ENCODE peak calls at places on chromosomes 4 and X, in five cellular contexts. B is germinal center; P is RPMI8226; Y is GM04504; T is natural killer cell treated with Interleukin-12 subunit alpha and Interleukin-12 subunit beta and Interleukin-15 and Interleukin-18, amount 100 ng/mL, for 72 hours. R is an unnamed sample.

GRCh38 chrX:122219226-122219625 is 964.9 kb upstream of the GRIA3 start:
- DNase-seq in B (no peak), T (no peak), P (no peak), Y (no peak), R (no peak)

GRCh38 chr4:186859420-186859819 is 135.8 kb upstream of the FAT1 start:
- DNase-seq in T (no peak), Y (no peak), B (no peak), P (no peak), R (no peak)

GRCh38 chr4:87100093-87100634 is 120.3 kb downstream of the KLHL8 start:
- DNase-seq in Y (no peak), T (no peak), B (no peak), P (no peak), R (no peak)

GRCh38 chrX:111168314-111168713 is 72.3 kb downstream of the PAK3 start:
- DNase-seq in Y (no peak), P (no peak), B (no peak), T (no peak), R (no peak)

GRCh38 chr4:53507671-53508286 is 83.5 kb downstream of the LNX1 start:
- DNase-seq in B (no peak), P (peak), Y (no peak), T (no peak), R (no peak)

GRCh38 chrX:82127228-82128123 is 925.6 kb downstream of the SH3BGRL start:
- DNase-seq in B (no peak), P (peak), T (no peak), Y (no peak), R (no peak)

GRCh38 chr4:169315530-169316306 is 45.0 kb upstream of the SH3RF1 start:
- DNase-seq in Y (no peak), P (no peak), B (no peak), T (no peak), R (peak)

GRCh38 chr4:182276214-182277109 is 33.3 kb downstream of the TENM3 start:
- DNase-seq in B (no peak), Y (no peak), P (no peak), T (no peak), R (no peak)

GRCh38 chr4:80740375-80740774 is 290.1 kb upstream of the BMP3 start:
- DNase-seq in Y (no peak), B (no peak), T (no peak), P (no peak), R (no peak)

GRCh38 chr4:148300877-148301276 is 141.3 kb downstream of the NR3C2 start:
- DNase-seq in B (no peak), T (no peak), P (no peak), Y (no peak), R (no peak)

GRCh38 chr4:146192060-146192459 is 16.5 kb downstream of the LSM6 start:
- DNase-seq in T (no peak), B (no peak), P (no peak), Y (no peak), R (no peak)

GRCh38 chr4:71938776-71939175 is 93.0 kb upstream of the NPFFR2 start:
- DNase-seq in T (no peak), Y (no peak), B (no peak), P (no peak), R (no peak)

GRCh38 chr4:76539979-76540378 is 105.0 kb downstream of the SHROOM3 start:
- DNase-seq in B (no peak), P (no peak), T (no peak), Y (no peak), R (no peak)

GRCh38 chr4:114615435-114615834 is 16.8 kb downstream of the UGT8 start:
- DNase-seq in B (no peak), T (no peak), P (peak), Y (no peak), R (no peak)

GRCh38 chr4:109434007-109434792 is 585 bp downstream of the SEC24B start:
- DNase-seq in P (peak), B (peak), Y (no peak), T (peak), R (peak)

GRCh38 chrX:29295987-29296680 is 708.9 kb downstream of the IL1RAPL1 start:
- DNase-seq in T (no peak), B (no peak), P (no peak), Y (no peak), R (no peak)

GRCh38 chr4:147749811-147750321 is 18.0 kb downstream of the ARHGAP10 start:
- DNase-seq in P (no peak), T (no peak), B (peak), Y (no peak), R (no peak)

GRCh38 chr4:173457893-173458292 is 59.0 kb upstream of the SCRG1 start:
- DNase-seq in T (no peak), P (no peak), Y (no peak), B (no peak), R (no peak)

GRCh38 chr4:185532795-185533324 is 2.4 kb downstream of the PDLIM3 start:
- DNase-seq in T (no peak), P (no peak), Y (no peak), B (no peak), R (no peak)

GRCh38 chr4:82043081-82043808 is 330.5 kb downstream of the HNRNPD start:
- DNase-seq in B (no peak), Y (no peak), P (no peak), T (no peak), R (peak)

GRCh38 chr4:972651-973424 is 531 bp downstream of the DGKQ start:
- DNase-seq in B (peak), T (no peak), P (no peak), Y (no peak), R (peak)

GRCh38 chrX:118627084-118627758 is 100.2 kb upstream of the IL13RA1 start:
- DNase-seq in T (no peak), P (peak), Y (no peak), B (no peak), R (no peak)

GRCh38 chr4:124526321-124526720 is 186.2 kb downstream of the ANKRD50 start:
- DNase-seq in Y (no peak), T (no peak), P (no peak), B (no peak), R (no peak)

GRCh38 chrX:130071611-130072349 is 38.5 kb downstream of the ELF4 start:
- DNase-seq in Y (no peak), B (no peak), P (no peak), T (no peak), R (no peak)

GRCh38 chr4:113028074-113028473 is 21.4 kb upstream of the ANK2 start:
- DNase-seq in Y (no peak), P (no peak), B (no peak), T (no peak), R (no peak)

GRCh38 chr4:126627255-126627654 is 1005.5 kb upstream of the INTU start:
- DNase-seq in Y (no peak), B (no peak), P (no peak), T (no peak), R (no peak)

GRCh38 chrX:78545233-78545632 is 113.9 kb downstream of the RTL3 start:
- DNase-seq in P (no peak), B (no peak), T (no peak), Y (no peak), R (no peak)

GRCh38 chr4:4950891-4951290 is 68.4 kb downstream of the CYTL1 start:
- DNase-seq in Y (no peak), P (no peak), T (no peak), B (no peak), R (no peak)

GRCh38 chr4:15479089-15479912 is 9.6 kb downstream of the CC2D2A start:
- DNase-seq in B (peak), P (peak), Y (peak), T (no peak), R (peak)

GRCh38 chr4:82223715-82224114 is 150.1 kb downstream of the HNRNPD start:
- DNase-seq in B (peak), T (no peak), P (peak), Y (no peak), R (no peak)

R was measured in retina.